ENCODE peak calls at places on chromosomes 1 and 21, in five cellular contexts. T is K562, Q is HepG2, P is GM12878, K is A549. O is an unnamed sample.
A peak's percentile ranks its signal among the peaks of the same experiment; 100 is the strongest.

GRCh38 chr1:11991969-11992676 is 11.9 kb downstream of the MFN2 start:
- DNase-seq in T (no peak), K (no peak), Q (no peak), P (no peak), O (no peak)

GRCh38 chr1:92424376-92424775 is 62.3 kb downstream of the GFI1 start:
- DNase-seq in K (no peak), P (no peak), Q (no peak), T (no peak), O (no peak)

GRCh38 chr21:32138658-32139057 is 140.2 kb downstream of the MIS18A start:
- DNase-seq in P (no peak), T (peak; percentile 25), K (no peak), Q (no peak), O (no peak)

GRCh38 chr1:154350383-154350782 is 25.1 kb downstream of the ATP8B2 start:
- DNase-seq in K (no peak), P (no peak), Q (no peak), T (no peak), O (peak; percentile 46)

GRCh38 chr1:180424848-180425457 is 77.4 kb downstream of the ACBD6 start:
- DNase-seq in T (no peak), P (peak; percentile 11), K (no peak), Q (no peak), O (no peak)

GRCh38 chr1:66275601-66276023 is 258.3 kb upstream of the SGIP1 start:
- DNase-seq in K (no peak), P (no peak), T (no peak), Q (no peak), O (no peak)

GRCh38 chr1:63928197-63929105 is 154.6 kb downstream of the ROR1 start:
- DNase-seq in P (no peak), K (no peak), T (no peak), Q (no peak), O (no peak)

GRCh38 chr1:69700770-69701169 is 133.0 kb downstream of the LRRC7 start:
- DNase-seq in T (peak; percentile 44), K (no peak), Q (peak; percentile 13), P (no peak), O (peak; percentile 53)

GRCh38 chr1:48058135-48058534 is 61.0 kb upstream of the TRABD2B start:
- DNase-seq in P (no peak), T (no peak), K (no peak), Q (no peak), O (no peak)

GRCh38 chr1:48245106-48245505 is 22.6 kb downstream of the SLC5A9 start:
- DNase-seq in Q (no peak), P (no peak), T (no peak), K (no peak), O (no peak)

GRCh38 chr1:38530957-38531356 is 328.6 kb downstream of the RRAGC start:
- DNase-seq in K (no peak), P (no peak), T (no peak), Q (no peak), O (no peak)

GRCh38 chr1:179230251-179230650 is 774 bp upstream of the ABL2 start:
- DNase-seq in P (no peak), T (peak; percentile 21), K (no peak), Q (no peak), O (no peak)

GRCh38 chr21:41627428-41627827 is 119.5 kb upstream of the TMPRSS2 start:
- DNase-seq in K (no peak), T (no peak), P (no peak), Q (no peak), O (no peak)

GRCh38 chr1:75265792-75266191 is 131.6 kb downstream of the LHX8 start:
- DNase-seq in Q (peak; percentile 67), K (peak; percentile 1), T (peak; percentile 52), P (peak; percentile 12), O (no peak)

GRCh38 chr1:98049370-98050115 is 128.7 kb upstream of the DPYD start:
- DNase-seq in Q (no peak), T (no peak), P (no peak), K (no peak), O (peak; percentile 36)

GRCh38 chr1:174995916-174996315 is 3.8 kb upstream of the CACYBP start:
- DNase-seq in Q (no peak), P (no peak), T (no peak), K (no peak), O (no peak)

GRCh38 chr1:52532732-52533327 is 20.1 kb downstream of the TUT4 start:
- DNase-seq in K (no peak), P (no peak), T (peak; percentile 43), Q (no peak), O (no peak)

GRCh38 chr1:207031016-207031415 is 1.5 kb downstream of the C1orf116 start:
- DNase-seq in Q (no peak), T (no peak), K (no peak), P (no peak), O (no peak)

GRCh38 chr1:7300893-7301292 is 470.2 kb upstream of the VAMP3 start:
- DNase-seq in K (peak; percentile 81), T (no peak), Q (peak; percentile 58), P (no peak), O (no peak)

GRCh38 chr1:215539803-215540575 is 27.1 kb upstream of the KCTD3 start:
- DNase-seq in T (no peak), P (no peak), K (no peak), Q (no peak), O (no peak)

GRCh38 chr1:95076034-95076433 is 3.3 kb upstream of the ALG14 start:
- DNase-seq in Q (no peak), K (no peak), T (no peak), P (no peak), O (no peak)

GRCh38 chr21:15098908-15099307 is 34.1 kb upstream of the NRIP1 start:
- DNase-seq in P (no peak), T (no peak), Q (no peak), K (no peak), O (no peak)

GRCh38 chr1:69568435-69569280 is 936 bp downstream of the LRRC7 start:
- DNase-seq in T (peak; percentile 13), Q (no peak), K (no peak), P (no peak), O (peak; percentile 17)

GRCh38 chr1:103416681-103417318 is 108.7 kb upstream of the RNPC3 start:
- DNase-seq in T (no peak), K (no peak), P (no peak), Q (no peak), O (no peak)

GRCh38 chr1:178282949-178283367 is 189.1 kb downstream of the RASAL2 start:
- DNase-seq in K (peak; percentile 40), P (no peak), T (peak; percentile 4), Q (peak; percentile 25), O (no peak)

GRCh38 chr1:76766381-76766780 is 100.9 kb upstream of the ST6GALNAC5 start:
- DNase-seq in K (no peak), Q (no peak), T (no peak), P (no peak), O (no peak)

GRCh38 chr1:68495968-68496679 is 758 bp downstream of the DEPDC1 start:
- DNase-seq in K (peak; percentile 7), Q (peak; percentile 10), T (peak; percentile 30), P (no peak), O (no peak)

GRCh38 chr1:31152181-31152768 is 86.8 kb upstream of the PUM1 start:
- DNase-seq in T (peak; percentile 48), P (no peak), Q (peak; percentile 39), K (no peak), O (no peak)

GRCh38 chr1:6585081-6585722 is 5.4 kb downstream of the ZBTB48 start:
- DNase-seq in K (no peak), T (peak; percentile 57), Q (no peak), P (no peak), O (no peak)

GRCh38 chr1:80987106-80987505 is 813.6 kb upstream of the ADGRL2 start:
- DNase-seq in P (no peak), Q (no peak), K (no peak), T (no peak), O (no peak)

GRCh38 chr1:44628962-44629756 is 45.1 kb downstream of the TMEM53 start:
- DNase-seq in P (no peak), Q (no peak), T (peak; percentile 38), K (no peak), O (no peak)
- TF ChIP-seq ESRRA in P (no peak), Q (no peak), T (peak; percentile 29), K (no peak), O (no peak)

GRCh38 chr1:199116488-199116887 is 477.6 kb downstream of the PTPRC start:
- DNase-seq in K (no peak), P (no peak), T (no peak), Q (no peak), O (no peak)

GRCh38 chr1:199112365-199112764 is 473.5 kb downstream of the PTPRC start:
- DNase-seq in Q (no peak), P (no peak), K (no peak), T (no peak), O (no peak)

DNA sequence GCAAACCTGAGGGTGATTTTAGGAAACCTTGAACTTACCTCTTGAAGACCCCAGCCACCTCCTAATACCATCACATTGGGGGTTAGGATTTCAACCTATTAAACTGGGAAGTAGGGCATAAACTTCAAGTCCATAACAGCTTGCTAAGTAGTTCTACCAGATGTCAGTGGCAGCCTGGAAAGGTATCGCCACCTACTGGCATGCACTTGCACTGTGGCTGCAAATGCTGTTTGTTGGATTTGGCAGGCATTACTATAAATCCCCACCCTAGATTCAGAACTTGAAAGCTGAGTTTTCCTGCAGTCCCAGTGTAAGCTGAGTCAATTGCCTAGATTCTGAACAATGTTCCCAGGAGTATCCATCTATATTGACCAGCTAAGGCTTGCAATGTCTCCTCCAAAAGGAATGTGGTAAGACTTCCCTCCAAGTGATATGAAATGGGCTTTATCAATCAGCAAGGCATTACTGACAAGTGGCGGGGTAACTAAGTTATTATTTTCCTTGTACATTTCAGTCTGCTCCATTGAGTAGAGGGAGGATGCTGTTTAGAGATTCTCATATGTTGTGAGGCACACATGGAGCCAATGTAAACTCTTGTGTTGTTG is 474.5 kb downstream of the PTPRC start:
- DNase-seq in Q (peak; percentile 10), P (peak; percentile 43), T (peak; percentile 8), K (peak; percentile 2), O (peak; percentile 70)
- TF ChIP-seq ESRRA in Q (no peak), P (no peak), T (no peak), K (no peak), O (no peak)

GRCh38 chr1:2443285-2444137 is 31.1 kb upstream of the PEX10 start:
- DNase-seq in P (no peak), T (no peak), K (no peak), Q (no peak), O (peak; percentile 69)

GRCh38 chr1:2444138-2444591 is 31.8 kb upstream of the PEX10 start:
- DNase-seq in Q (no peak), T (no peak), K (no peak), P (no peak), O (no peak)

GRCh38 chr1:2441746-2442145 is 29.4 kb upstream of the PEX10 start:
- DNase-seq in Q (no peak), T (no peak), K (no peak), P (no peak), O (no peak)

GRCh38 chr1:2445162-2445822 is 30.8 kb upstream of the PLCH2 start:
- DNase-seq in T (no peak), P (no peak), K (no peak), Q (no peak), O (no peak)

DNA sequence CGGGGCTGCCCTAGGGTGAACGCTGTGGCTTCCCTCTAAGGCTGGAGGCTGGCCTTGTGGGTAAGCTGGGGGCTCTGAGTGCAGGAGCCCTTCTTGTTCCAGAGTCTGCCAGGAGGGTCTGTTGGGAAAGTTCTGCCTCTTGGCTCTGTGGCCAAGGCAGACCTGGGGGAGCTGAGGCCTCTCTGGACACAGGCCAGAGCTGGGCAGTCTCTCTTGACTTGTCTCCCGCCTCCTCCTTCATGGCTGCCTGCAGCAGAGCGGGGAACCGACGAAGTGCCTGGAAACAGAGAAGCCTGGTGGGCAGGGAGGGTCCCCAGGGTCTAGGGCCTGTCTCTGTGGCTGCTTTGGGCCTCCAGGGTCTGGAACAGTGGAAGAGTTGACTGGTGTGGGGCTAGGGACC is 30.3 kb upstream of the PEX10 start:
- DNase-seq in P (no peak), K (no peak), T (no peak), Q (no peak), O (no peak)
- TF ChIP-seq ESRRA in P (no peak), K (no peak), T (no peak), Q (no peak), O (no peak)

GRCh38 chr21:27545754-27546349 is 579.0 kb upstream of the ADAMTS5 start:
- DNase-seq in Q (no peak), K (no peak), T (no peak), P (no peak), O (no peak)
- TF ChIP-seq ESRRA in Q (no peak), K (no peak), T (no peak), P (no peak), O (no peak)